ENCODE peak calls at places on chromosomes 4 and X, in six cellular contexts. K, F, L, T, Q and X are unnamed samples.
A peak's percentile ranks its signal among the peaks of the same experiment; 100 is the strongest.

GRCh38 chr4:39568805-39569204 is 41.6 kb upstream of the UGDH start:
- DNase-seq in K (no peak), F (no peak), L (no peak), T (peak; percentile 14), Q (no peak), X (peak; percentile 31)

GRCh38 chr4:180618396-180618795 is 1624.8 kb upstream of the TENM3 start:
- DNase-seq in K (no peak), F (no peak), L (no peak), T (peak; percentile 27), Q (peak; percentile 55), X (no peak)

GRCh38 chrX:129115104-129115503 is 408.2 kb downstream of the SMARCA1 start:
- DNase-seq in K (peak; percentile 5), F (no peak), L (no peak), T (peak; percentile 28), Q (peak; percentile 15), X (peak; percentile 11)

GRCh38 chrX:115894087-115894486 is 276.5 kb upstream of the AGTR2 start:
- DNase-seq in K (peak; percentile 4), F (no peak), L (no peak), T (peak; percentile 56), Q (no peak), X (peak; percentile 27)

GRCh38 chrX:2501246-2502102 is 698 bp upstream of the DHRSX start:
- DNase-seq in K (no peak), F (no peak), L (no peak), T (no peak), Q (no peak), X (no peak)

GRCh38 chrX:20988118-20988517 is 386.1 kb upstream of the CNKSR2 start:
- DNase-seq in K (no peak), F (no peak), L (no peak), T (peak; percentile 19), Q (peak; percentile 64), X (no peak)

GRCh38 chr4:95693594-95693993 is 144.8 kb upstream of the UNC5C start:
- DNase-seq in K (peak; percentile 71), F (no peak), L (no peak), T (peak; percentile 23), Q (peak; percentile 23), X (peak; percentile 51)

GRCh38 chr4:102172341-102172740 is 172.9 kb downstream of the SLC39A8 start:
- DNase-seq in K (no peak), F (no peak), L (peak; percentile 14), T (no peak), Q (no peak), X (peak; percentile 21)

GRCh38 chr4:168028568-168028967 is 63.8 kb upstream of the ANXA10 start:
- DNase-seq in K (peak; percentile 28), F (no peak), L (no peak), T (peak; percentile 53), Q (peak; percentile 15), X (peak; percentile 38)

GRCh38 chr4:52915730-52916129 is 53.6 kb downstream of the RASL11B start:
- DNase-seq in K (no peak), F (no peak), L (no peak), T (no peak), Q (no peak), X (no peak)

GRCh38 chrX:29229802-29230201 is 642.6 kb downstream of the IL1RAPL1 start:
- DNase-seq in K (no peak), F (no peak), L (no peak), T (peak; percentile 67), Q (no peak), X (no peak)

GRCh38 chrX:24025741-24026402 is 1.1 kb downstream of the KLHL15 start:
- DNase-seq in K (peak; percentile 75), F (peak; percentile 15), L (no peak), T (peak; percentile 53), Q (peak; percentile 65), X (peak; percentile 55)

GRCh38 chr4:114782842-114783595 is 184.4 kb downstream of the UGT8 start:
- DNase-seq in K (peak; percentile 66), F (no peak), L (peak; percentile 9), T (no peak), Q (peak; percentile 4), X (peak; percentile 24)

GRCh38 chr4:26873391-26874026 is 12.9 kb downstream of the STIM2 start:
- DNase-seq in K (no peak), F (no peak), L (no peak), T (no peak), Q (no peak), X (no peak)

GRCh38 chrX:108131471-108131870 is 39.9 kb downstream of the ATG4A start:
- DNase-seq in K (no peak), F (no peak), L (no peak), T (peak; percentile 74), Q (peak; percentile 69), X (peak; percentile 26)

GRCh38 chr4:8468746-8469535 is 28.4 kb downstream of the TRMT44 start:
- DNase-seq in K (peak; percentile 83), F (no peak), L (peak; percentile 52), T (peak; percentile 52), Q (peak; percentile 57), X (peak; percentile 29)

GRCh38 chr4:140092094-140092820 is 61.7 kb downstream of the MAML3 start:
- DNase-seq in K (no peak), F (peak; percentile 26), L (peak; percentile 83), T (peak; percentile 63), Q (peak; percentile 45), X (no peak)

GRCh38 chrX:129593137-129593536 is 53.1 kb downstream of the OCRL start:
- DNase-seq in K (peak; percentile 81), F (peak; percentile 54), L (no peak), T (peak; percentile 71), Q (peak; percentile 37), X (peak; percentile 40)

GRCh38 chr4:79281577-79282359 is 44.1 kb downstream of the NAA11 start:
- DNase-seq in K (no peak), F (no peak), L (peak; percentile 79), T (no peak), Q (no peak), X (no peak)

GRCh38 chr4:153113838-153114105 is 90.5 kb upstream of the TRIM2 start:
- DNase-seq in K (no peak), F (no peak), L (no peak), T (no peak), Q (no peak), X (no peak)

GRCh38 chr4:89111833-89112563 is 665 bp downstream of the TIGD2 start:
- DNase-seq in K (peak; percentile 98), F (peak; percentile 37), L (no peak), T (peak; percentile 57), Q (peak; percentile 38), X (peak; percentile 91)

GRCh38 chr4:41625531-41625930 is 87.6 kb downstream of the LIMCH1 start:
- DNase-seq in K (no peak), F (no peak), L (no peak), T (no peak), Q (no peak), X (no peak)

GRCh38 chr4:76215120-76215519 is 1.5 kb upstream of the SCARB2 start:
- DNase-seq in K (no peak), F (no peak), L (no peak), T (no peak), Q (no peak), X (no peak)

GRCh38 chrX:41808042-41808441 is 84.1 kb downstream of the GPR82 start:
- DNase-seq in K (peak; percentile 50), F (no peak), L (no peak), T (no peak), Q (no peak), X (no peak)